ENCODE peak calls at places on chromosomes 12 and 14, in four cellular contexts. X is body of pancreas, M is nephron progenitor cell, L is left ventricle myocardium inferior. R is an unnamed sample.

GRCh38 chr12:106142591-106143261 is 4.0 kb upstream of the NUAK1 start:
- DNase-seq in X (no peak), M (no peak), L (no peak), R (no peak)

GRCh38 chr14:93957333-93957710 is 19.0 kb downstream of the ASB2 start:
- DNase-seq in M (no peak), L (no peak), X (no peak), R (no peak)

GRCh38 chr14:68608235-68608962 is 184.5 kb downstream of the ZFP36L1 start:
- DNase-seq in M (no peak), X (no peak), L (peak), R (no peak)

GRCh38 chr12:65948320-65949008 is 124.2 kb downstream of the HMGA2 start:
- DNase-seq in L (peak), M (no peak), X (peak), R (peak)

GRCh38 chr12:131810672-131811071 is 17.5 kb upstream of the MMP17 start:
- DNase-seq in L (no peak), M (no peak), X (peak), R (no peak)

GRCh38 chr14:39430762-39431415 is 1.3 kb downstream of the FBXO33 start:
- DNase-seq in L (no peak), X (no peak), M (peak), R (no peak)

GRCh38 chr14:37047996-37048395 is 124.4 kb downstream of the SLC25A21 start:
- DNase-seq in M (no peak), X (no peak), L (no peak), R (no peak)

GRCh38 chr12:64701283-64701682 is 57.9 kb downstream of the GNS start:
- DNase-seq in X (no peak), M (no peak), L (no peak), R (no peak)

GRCh38 chr14:64549805-64550538 is at the start of gene PPP1R36:
- DNase-seq in L (peak), M (peak), X (peak), R (no peak)

GRCh38 chr12:125089626-125090025 is 24.4 kb downstream of the AACS start:
- DNase-seq in X (no peak), M (no peak), L (no peak), R (no peak)

GRCh38 chr14:67749341-67750110 is 47.8 kb downstream of the RDH12 start:
- DNase-seq in M (no peak), X (no peak), L (no peak), R (no peak)

GRCh38 chr14:91389173-91389572 is 28.4 kb downstream of the CCDC88C start:
- DNase-seq in M (no peak), L (no peak), X (no peak), R (no peak)

GRCh38 chr14:91388551-91388975 is 29.1 kb downstream of the CCDC88C start:
- DNase-seq in X (no peak), M (no peak), L (no peak), R (no peak)

GRCh38 chr14:91387996-91388395 is 29.6 kb downstream of the CCDC88C start:
- DNase-seq in M (no peak), X (no peak), L (no peak), R (no peak)

GRCh38 chr14:91385227-91385626 is 32.4 kb downstream of the CCDC88C start:
- DNase-seq in L (no peak), M (no peak), X (no peak), R (no peak)

GRCh38 chr14:91387135-91387849 is 30.3 kb downstream of the CCDC88C start:
- DNase-seq in L (no peak), X (no peak), M (no peak), R (no peak)
- TF ChIP-seq CTCF in L (no peak), X (no peak), M (no peak), R (no peak)

DNA sequence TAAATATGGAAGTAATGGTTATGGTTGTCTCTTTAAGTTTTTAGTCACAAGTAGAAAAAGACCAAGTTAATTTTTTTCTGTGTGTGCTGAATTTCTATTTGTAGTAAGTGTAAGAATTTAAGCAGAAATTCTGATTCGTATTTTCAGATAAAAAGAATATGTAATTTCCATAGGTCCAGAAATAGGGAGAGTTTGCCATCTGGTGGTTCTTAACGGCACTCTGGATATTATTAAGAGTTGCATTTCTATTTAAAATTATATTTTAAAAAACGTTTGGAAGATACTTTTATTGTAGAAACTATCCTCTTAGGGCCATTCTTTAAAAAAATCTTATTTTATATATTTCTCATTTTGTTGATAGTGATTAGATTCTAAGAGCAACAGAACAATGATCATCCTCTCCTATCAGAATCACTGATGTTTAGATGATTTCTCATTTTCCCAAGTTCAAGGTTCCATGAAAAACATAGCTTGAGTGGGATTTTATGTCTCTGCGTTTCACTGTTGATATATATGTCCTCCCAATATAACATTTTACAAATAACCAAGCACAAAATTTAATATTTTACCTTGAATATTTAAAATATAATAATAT is 88.3 kb downstream of the LRRK2 start:
- DNase-seq in M (no peak), X (no peak), L (no peak), R (peak)
- TF ChIP-seq CTCF in M (peak), X (peak), L (peak), R (peak)

GRCh38 chr14:60265163-60265562 is 16.1 kb downstream of the PPM1A start:
- DNase-seq in L (no peak), X (no peak), M (no peak), R (no peak)

GRCh38 chr14:60272177-60272576 is 23.2 kb downstream of the PPM1A start:
- DNase-seq in M (no peak), X (no peak), L (no peak), R (no peak)

DNA sequence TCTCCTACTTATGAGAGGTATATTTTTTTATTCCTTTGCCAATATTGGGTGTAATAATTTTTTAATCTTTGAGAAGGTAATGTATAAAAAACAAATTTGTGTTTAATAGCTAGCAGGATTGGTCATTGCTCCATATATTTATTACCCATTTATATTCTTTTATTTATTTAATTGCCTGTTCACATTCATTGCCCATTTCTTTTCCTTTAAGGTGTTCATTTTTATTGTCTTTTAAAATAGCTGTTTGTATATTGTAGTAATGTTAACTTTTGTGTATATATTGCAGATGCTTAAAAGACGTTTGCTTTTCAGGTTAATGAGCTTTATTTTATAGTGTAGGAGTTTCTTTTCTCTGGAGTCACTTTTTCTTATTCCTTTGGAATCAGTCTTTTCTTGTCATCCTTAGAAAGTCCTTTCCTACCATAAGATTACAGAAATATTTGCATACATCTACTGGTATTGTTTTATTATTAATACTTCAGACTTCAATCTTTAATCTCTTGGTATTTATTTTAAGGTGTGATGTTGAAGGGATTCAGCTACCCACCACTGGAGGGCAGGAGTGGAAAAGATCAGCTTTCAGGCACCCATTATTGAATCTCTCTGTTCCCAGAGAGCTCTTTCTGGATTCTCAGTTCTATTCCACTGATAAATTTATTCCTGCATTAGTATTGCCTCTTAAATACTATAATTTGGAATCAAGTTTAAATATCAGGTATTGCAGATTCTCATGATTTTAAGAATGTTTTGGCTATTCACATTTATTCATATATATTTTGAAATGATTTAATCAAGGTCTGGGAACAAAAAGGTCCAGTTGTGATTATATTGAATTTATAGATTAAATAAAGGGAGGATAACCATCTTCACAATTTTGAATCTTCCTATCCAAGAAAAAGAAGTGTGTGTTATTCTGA is 17.3 kb downstream of the PPM1A start:
- DNase-seq in M (no peak), X (peak), L (no peak), R (no peak)
- TF ChIP-seq CTCF in M (no peak), X (peak), L (peak), R (peak)

DNA sequence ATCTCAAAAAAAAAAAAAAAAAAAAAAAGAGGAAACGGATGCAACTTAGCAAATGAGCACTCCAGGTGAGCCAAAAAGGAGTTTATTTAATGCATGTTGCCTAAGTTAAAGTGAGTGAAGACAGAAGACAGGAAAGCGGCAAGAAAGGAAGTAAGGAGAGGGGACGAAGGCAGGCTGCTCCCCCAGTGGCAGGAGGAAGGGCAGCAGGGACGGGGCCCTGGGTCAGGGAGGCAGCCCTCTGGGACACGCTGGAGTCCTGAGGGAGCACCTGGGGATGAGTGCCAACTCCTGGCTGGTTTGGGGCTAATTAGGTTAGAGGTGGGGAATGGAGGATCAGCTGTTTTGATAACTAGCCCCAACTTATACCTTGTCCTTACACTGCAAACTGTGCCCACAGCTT is 37.0 kb upstream of the SPTLC2 start:
- DNase-seq in X (no peak), L (no peak), M (no peak), R (no peak)
- TF ChIP-seq CTCF in X (no peak), L (no peak), M (no peak), R (no peak)